ENCODE peak calls at places on chromosomes 1 and 21, in eight cellular contexts. X is GM23338, I is MM.1S, T is GM23248, D is PC-3, Y is hepatocyte, R is SK-N-SH, L is neural progenitor cell. C is an unnamed sample.

GRCh38 chr21:27953328-27954045 is 986.6 kb upstream of the ADAMTS5 start:
- DNase-seq in Y (no peak), T (no peak), X (no peak), D (peak), I (no peak), R (no peak), L (no peak), C (no peak)

GRCh38 chr1:195939844-195940243 is 668.4 kb downstream of the KCNT2 start:
- DNase-seq in L (peak), I (no peak), Y (peak), R (no peak), T (peak), X (peak), D (peak), C (no peak)

GRCh38 chr1:207805841-207806421 is 54.1 kb downstream of the CD46 start:
- DNase-seq in I (peak), X (no peak), R (no peak), D (peak), L (no peak), T (peak), Y (peak), C (no peak)

GRCh38 chr1:92923664-92924063 is 37.6 kb downstream of the DIPK1A start:
- DNase-seq in R (no peak), I (no peak), L (no peak), D (no peak), X (no peak), T (peak), Y (no peak), C (no peak)

GRCh38 chr1:209655832-209656231 is 3.6 kb upstream of the LAMB3 start:
- DNase-seq in D (peak), X (no peak), I (no peak), T (peak), Y (peak), R (no peak), L (no peak), C (no peak)

GRCh38 chr1:155092131-155092530 is 13.5 kb downstream of the EFNA3 start:
- DNase-seq in L (no peak), R (no peak), Y (no peak), D (no peak), I (no peak), X (no peak), T (no peak), C (no peak)

GRCh38 chr1:97050501-97050900 is 328.9 kb downstream of the PTBP2 start:
- DNase-seq in I (no peak), R (peak), D (peak), T (peak), X (peak), L (peak), Y (peak), C (peak)

GRCh38 chr1:85934531-85934930 is 222.0 kb downstream of the COL24A1 start:
- DNase-seq in I (no peak), D (no peak), T (peak), R (no peak), X (no peak), L (no peak), Y (no peak), C (no peak)

GRCh38 chr1:7590426-7590790 is 180.7 kb upstream of the VAMP3 start:
- DNase-seq in T (no peak), D (no peak), R (no peak), L (no peak), Y (no peak), X (no peak), I (no peak), C (no peak)

GRCh38 chr21:16608209-16608830 is 878.5 kb downstream of the USP25 start:
- DNase-seq in T (no peak), X (peak), Y (no peak), R (no peak), I (no peak), D (peak), L (peak), C (no peak)

GRCh38 chr21:46245213-46245915 is 16.8 kb upstream of the LSS start:
- DNase-seq in Y (no peak), I (no peak), X (no peak), T (no peak), L (no peak), D (no peak), R (no peak), C (no peak)

GRCh38 chr21:33268736-33269441 is 2.7 kb downstream of the IL10RB start:
- DNase-seq in T (no peak), D (peak), X (no peak), L (no peak), Y (peak), R (no peak), I (peak), C (peak)

GRCh38 chr1:189859385-189859977 is 618.2 kb downstream of the BRINP3 start:
- DNase-seq in L (peak), X (peak), D (peak), I (peak), T (no peak), R (peak), Y (peak), C (peak)

GRCh38 chr1:225554216-225554812 is 98.6 kb downstream of the ENAH start:
- DNase-seq in Y (peak), I (peak), L (no peak), D (peak), X (peak), R (peak), T (peak), C (peak)

GRCh38 chr21:34227386-34227852 is 136.4 kb upstream of the KCNE2 start:
- DNase-seq in X (no peak), Y (peak), T (no peak), R (no peak), L (no peak), I (no peak), D (peak), C (no peak)

GRCh38 chr1:24315391-24315790 is 3.8 kb upstream of the GRHL3 start:
- DNase-seq in Y (no peak), I (no peak), R (no peak), X (no peak), L (no peak), D (no peak), T (peak), C (no peak)

GRCh38 chr1:78038071-78038470 is 7.7 kb upstream of the GIPC2 start:
- DNase-seq in Y (no peak), T (peak), X (no peak), R (no peak), L (no peak), D (no peak), I (no peak), C (no peak)

GRCh38 chr1:107767156-107767582 is 197.8 kb downstream of the VAV3 start:
- DNase-seq in R (no peak), D (no peak), T (no peak), Y (peak), X (no peak), L (no peak), I (no peak), C (no peak)

GRCh38 chr1:113677250-113678158 is 81.8 kb downstream of the PHTF1 start:
- DNase-seq in I (peak), R (peak), D (peak), Y (peak), T (peak), X (peak), L (peak), C (peak)

GRCh38 chr1:2495546-2495945 is 19.5 kb downstream of the PLCH2 start:
- DNase-seq in L (no peak), Y (no peak), I (no peak), X (no peak), T (no peak), R (no peak), D (no peak), C (peak)

GRCh38 chr1:41504126-41505035 is 19.9 kb upstream of the EDN2 start:
- DNase-seq in I (peak), R (no peak), X (no peak), Y (peak), T (peak), L (no peak), D (peak), C (no peak)

GRCh38 chr1:168421399-168422004 is 122.3 kb downstream of the XCL2 start:
- DNase-seq in X (no peak), R (no peak), Y (no peak), D (no peak), T (no peak), I (no peak), L (no peak), C (no peak)

GRCh38 chr1:1344672-1345361 is 4.4 kb downstream of the DVL1 start:
- DNase-seq in X (no peak), Y (peak), L (no peak), R (peak), D (peak), I (no peak), T (peak), C (no peak)

GRCh38 chr1:34268311-34269042 is 91.8 kb downstream of the C1orf94 start:
- DNase-seq in X (no peak), I (no peak), T (peak), Y (no peak), L (no peak), R (no peak), D (peak), C (no peak)

GRCh38 chr1:9280015-9280860 is 12.5 kb upstream of the SPSB1 start:
- DNase-seq in T (peak), D (peak), L (no peak), X (peak), I (no peak), R (peak), Y (peak), C (no peak)

GRCh38 chr21:30415993-30416392 is 9.7 kb downstream of the KRTAP13-3 start:
- DNase-seq in L (no peak), I (no peak), Y (no peak), R (no peak), X (no peak), D (no peak), T (no peak), C (no peak)

GRCh38 chr1:229185913-229186312 is 85.0 kb upstream of the RAB4A start:
- DNase-seq in L (no peak), T (no peak), R (no peak), D (no peak), X (no peak), I (no peak), Y (no peak), C (no peak)

GRCh38 chr1:162632234-162632666 is at the start of gene DDR2:
- DNase-seq in Y (peak), T (peak), D (no peak), X (peak), L (no peak), I (no peak), R (peak), C (no peak)

GRCh38 chr1:88917321-88918025 is 26.1 kb upstream of the GTF2B start:
- DNase-seq in I (no peak), D (no peak), Y (no peak), L (no peak), X (no peak), R (no peak), T (peak), C (peak)

GRCh38 chr21:36773111-36773510 is 74.2 kb downstream of the SIM2 start:
- DNase-seq in D (peak), I (no peak), R (no peak), L (no peak), Y (peak), X (no peak), T (peak), C (no peak)

GRCh38 chr1:214187152-214187900 is 93.6 kb upstream of the SMYD2 start:
- DNase-seq in I (no peak), L (peak), Y (no peak), T (peak), R (peak), D (no peak), X (peak), C (no peak)

GRCh38 chr1:228837817-228838716 is 102.8 kb downstream of the RHOU start:
- DNase-seq in D (peak), I (no peak), Y (peak), L (no peak), T (peak), X (no peak), R (no peak), C (no peak)

GRCh38 chr1:54312874-54313316 is 93.3 kb downstream of the SSBP3 start:
- DNase-seq in D (no peak), R (peak), X (peak), T (peak), I (no peak), Y (peak), L (peak), C (no peak)

GRCh38 chr1:53902235-53902920 is 8.4 kb downstream of the DIO1 start:
- DNase-seq in Y (no peak), I (no peak), T (no peak), R (no peak), D (no peak), X (no peak), L (no peak), C (no peak)

GRCh38 chr1:43147625-43148319 is 24.3 kb downstream of the EBNA1BP2 start:
- DNase-seq in L (peak), T (peak), I (peak), X (peak), R (peak), D (peak), Y (peak), C (no peak)

GRCh38 chr1:53627031-53627430 is 111.9 kb downstream of the GLIS1 start:
- DNase-seq in X (no peak), L (no peak), Y (no peak), D (no peak), R (peak), T (no peak), I (no peak), C (no peak)

GRCh38 chr1:204211021-204211420 is 2.8 kb downstream of the GOLT1A start:
- DNase-seq in Y (no peak), L (no peak), D (no peak), R (no peak), X (no peak), I (no peak), T (no peak), C (no peak)

GRCh38 chr1:14347186-14347585 is 251.3 kb upstream of the KAZN start:
- DNase-seq in R (no peak), L (no peak), X (no peak), I (no peak), Y (no peak), T (no peak), D (no peak), C (no peak)

GRCh38 chr1:167120899-167121298 is 27.0 kb downstream of the STYXL2 start:
- DNase-seq in D (no peak), X (no peak), Y (no peak), R (no peak), T (no peak), L (no peak), I (no peak), C (no peak)

GRCh38 chr1:184843732-184844495 is 89.3 kb upstream of the EDEM3 start:
- DNase-seq in D (no peak), Y (no peak), X (no peak), I (peak), T (no peak), R (no peak), L (no peak), C (no peak)

GRCh38 chr1:184838374-184838995 is 83.8 kb upstream of the EDEM3 start:
- DNase-seq in I (no peak), D (peak), Y (peak), X (no peak), L (no peak), R (peak), T (peak), C (no peak)

GRCh38 chr1:184836081-184836480 is 81.4 kb upstream of the EDEM3 start:
- DNase-seq in R (no peak), T (no peak), D (no peak), I (no peak), X (no peak), Y (no peak), L (no peak), C (no peak)

GRCh38 chr1:184836934-184837698 is 82.5 kb upstream of the EDEM3 start:
- DNase-seq in R (no peak), D (peak), Y (peak), T (no peak), X (no peak), L (no peak), I (peak), C (peak)

DNA sequence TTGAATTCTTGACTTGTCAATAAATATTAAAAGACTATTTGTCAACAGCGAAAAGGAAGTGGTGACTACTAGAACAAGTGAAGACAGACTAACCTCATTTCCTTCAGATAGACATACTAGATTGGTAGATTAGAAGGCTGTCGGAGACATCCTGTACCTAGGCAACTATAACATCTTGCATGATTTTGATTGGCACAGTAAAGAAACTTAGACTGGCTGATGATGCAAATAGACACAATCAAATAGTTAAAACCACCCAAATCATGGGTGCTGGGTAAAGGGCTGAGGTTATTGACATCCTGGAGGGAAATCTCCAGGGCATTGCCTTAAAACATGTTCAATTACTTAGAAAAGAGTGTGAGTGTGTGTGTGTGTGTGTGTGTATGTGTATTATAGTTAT is 85.9 kb upstream of the EDEM3 start:
- DNase-seq in I (no peak), X (no peak), R (no peak), T (no peak), Y (no peak), L (no peak), D (no peak), C (no peak)
- H3K4me2 ChIP-seq in I (no peak), X (no peak), R (no peak), T (no peak), Y (no peak), L (no peak), D (no peak), C (no peak)

GRCh38 chr1:200444478-200444877 is 34.6 kb upstream of the ZNF281 start:
- DNase-seq in X (no peak), D (no peak), L (no peak), Y (no peak), T (no peak), I (no peak), R (no peak), C (no peak)

GRCh38 chr1:200448034-200448762 is 38.4 kb upstream of the ZNF281 start:
- DNase-seq in L (no peak), T (no peak), I (peak), Y (no peak), X (no peak), R (no peak), D (no peak), C (no peak)

GRCh38 chr1:200443860-200444259 is 34.0 kb upstream of the ZNF281 start:
- DNase-seq in T (no peak), I (no peak), X (no peak), R (no peak), D (no peak), Y (no peak), L (no peak), C (no peak)

GRCh38 chr1:200442537-200443169 is 32.8 kb upstream of the ZNF281 start:
- DNase-seq in D (peak), X (no peak), Y (no peak), R (no peak), T (no peak), I (no peak), L (no peak), C (no peak)

DNA sequence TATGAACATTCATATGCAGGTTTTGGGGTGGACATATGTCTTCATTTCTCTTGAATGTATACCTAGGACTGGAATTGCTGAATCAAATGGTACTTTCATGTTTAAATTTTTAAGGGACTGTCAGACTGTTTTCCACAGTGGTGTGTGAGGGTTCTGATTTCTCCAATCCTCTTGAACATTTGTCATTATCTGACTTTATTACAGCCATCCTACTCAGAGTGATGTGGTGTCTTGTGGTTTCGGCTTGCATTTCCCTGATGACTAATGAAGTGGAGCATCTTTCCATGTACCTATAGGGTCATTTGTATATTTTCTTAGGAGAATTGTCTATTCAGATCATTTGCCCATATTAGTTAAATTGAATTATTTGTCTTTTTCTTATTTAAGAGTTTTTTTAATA is 35.4 kb upstream of the ZNF281 start:
- DNase-seq in T (peak), I (no peak), R (no peak), L (no peak), X (no peak), Y (no peak), D (peak), C (no peak)
- TF ChIP-seq EZH2phosphoT487 in T (no peak), I (no peak), R (no peak), L (no peak), X (no peak), Y (no peak), D (no peak), C (no peak)

DNA sequence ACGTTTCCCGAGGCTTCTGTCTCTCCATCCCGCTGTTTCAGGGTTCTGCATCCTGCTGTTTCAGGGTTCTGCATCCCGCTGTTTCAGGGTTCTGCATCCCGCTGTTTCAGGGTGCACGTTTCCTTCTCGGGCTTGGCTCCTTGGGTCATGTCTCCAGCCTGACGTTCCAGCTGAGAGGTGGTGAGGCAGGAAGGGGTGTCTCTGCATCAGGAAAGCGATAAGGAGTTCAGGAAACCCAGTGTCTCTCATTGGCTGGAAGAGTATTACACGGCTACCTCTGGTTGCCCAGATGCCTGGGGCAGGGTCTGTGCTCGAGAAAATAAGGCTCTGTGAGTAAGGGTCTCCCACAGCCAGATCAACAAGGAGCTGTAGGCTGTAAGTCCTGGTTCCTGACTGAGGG is 21.1 kb downstream of the ADARB1 start:
- DNase-seq in D (no peak), R (no peak), X (no peak), I (no peak), T (no peak), L (no peak), Y (no peak), C (no peak)
- H3K4me2 ChIP-seq in D (no peak), R (no peak), X (no peak), I (no peak), T (no peak), L (no peak), Y (no peak), C (no peak)

GRCh38 chr1:12179638-12180121 is 12.9 kb downstream of the TNFRSF1B start:
- DNase-seq in R (no peak), Y (no peak), T (no peak), X (no peak), D (no peak), I (no peak), L (no peak), C (no peak)

GRCh38 chr1:12178511-12178910 is 11.7 kb downstream of the TNFRSF1B start:
- DNase-seq in L (no peak), R (no peak), X (no peak), I (no peak), T (no peak), Y (no peak), D (no peak), C (no peak)

GRCh38 chr1:12180315-12180714 is 13.5 kb downstream of the TNFRSF1B start:
- DNase-seq in Y (peak), I (no peak), R (no peak), T (no peak), L (no peak), X (no peak), D (no peak), C (no peak)

GRCh38 chr1:12177999-12178441 is 11.2 kb downstream of the TNFRSF1B start:
- DNase-seq in D (peak), I (no peak), T (peak), Y (peak), L (no peak), X (peak), R (peak), C (no peak)

GRCh38 chr1:12179111-12179519 is 12.3 kb downstream of the TNFRSF1B start:
- DNase-seq in Y (no peak), I (no peak), T (no peak), L (no peak), R (no peak), D (no peak), X (no peak), C (no peak)
- TF ChIP-seq EZH2phosphoT487 in Y (no peak), I (no peak), T (no peak), L (no peak), R (no peak), D (no peak), X (no peak), C (no peak)

GRCh38 chr1:60904079-60904852 is 178.1 kb upstream of the NFIA start:
- DNase-seq in L (no peak), D (peak), T (peak), R (no peak), X (no peak), I (no peak), Y (no peak), C (no peak)
- H3K4me2 ChIP-seq in L (no peak), D (no peak), T (peak), R (no peak), X (no peak), I (no peak), Y (no peak), C (no peak)

GRCh38 chr1:236654511-236654910 is 31.8 kb upstream of the ACTN2 start:
- DNase-seq in D (no peak), T (no peak), L (no peak), R (no peak), X (no peak), I (no peak), Y (no peak), C (no peak)
- TF ChIP-seq EZH2phosphoT487 in D (no peak), T (no peak), L (no peak), R (no peak), X (no peak), I (no peak), Y (no peak), C (no peak)